ENCODE peak calls at places on chromosome 6, in eight cellular contexts. One of them, this sample, is unnamed.

GRCh38 chr6:54632984-54633565 is 213.5 kb upstream of the FAM83B start:
- DNase-seq in AG20443: no peak
- DNase-seq in WTC11: no peak
- DNase-seq in KG1: no peak
- DNase-seq in Right ventricle myocardium superior: no peak
- DNase-seq in naive thymus-derived CD8-positive, alpha-beta T cell: no peak
- DNase-seq in stimulated activated CD8-positive, alpha-beta memory T cell treated with anti-CD3 and anti-CD28 coated beads, Interleukin-12 subunit alpha, Interleukin-12 subunit beta, amount 100 ng/mL, for 4 hours: no peak
- DNase-seq in tibial artery: no peak
- DNase-seq in this sample: no peak

GRCh38 chr6:16511048-16511660 is 250.1 kb downstream of the ATXN1 start:
- DNase-seq in AG20443: peak
- DNase-seq in WTC11: no peak
- DNase-seq in KG1: no peak
- DNase-seq in Right ventricle myocardium superior: no peak
- DNase-seq in naive thymus-derived CD8-positive, alpha-beta T cell: no peak
- DNase-seq in stimulated activated CD8-positive, alpha-beta memory T cell treated with anti-CD3 and anti-CD28 coated beads, Interleukin-12 subunit alpha, Interleukin-12 subunit beta, amount 100 ng/mL, for 4 hours: no peak
- DNase-seq in tibial artery: no peak
- DNase-seq in this sample: no peak

GRCh38 chr6:3592371-3592941 is 135.6 kb upstream of the SLC22A23 start:
- DNase-seq in AG20443: peak
- DNase-seq in WTC11: no peak
- DNase-seq in KG1: no peak
- DNase-seq in Right ventricle myocardium superior: no peak
- DNase-seq in naive thymus-derived CD8-positive, alpha-beta T cell: no peak
- DNase-seq in stimulated activated CD8-positive, alpha-beta memory T cell treated with anti-CD3 and anti-CD28 coated beads, Interleukin-12 subunit alpha, Interleukin-12 subunit beta, amount 100 ng/mL, for 4 hours: no peak
- DNase-seq in tibial artery: no peak
- DNase-seq in this sample: no peak

GRCh38 chr6:26157150-26157837 is 70.1 kb downstream of the HFE start:
- DNase-seq in AG20443: peak
- DNase-seq in WTC11: peak
- DNase-seq in KG1: peak
- DNase-seq in Right ventricle myocardium superior: peak
- DNase-seq in naive thymus-derived CD8-positive, alpha-beta T cell: peak
- DNase-seq in stimulated activated CD8-positive, alpha-beta memory T cell treated with anti-CD3 and anti-CD28 coated beads, Interleukin-12 subunit alpha, Interleukin-12 subunit beta, amount 100 ng/mL, for 4 hours: peak
- DNase-seq in tibial artery: peak
- DNase-seq in this sample: peak

GRCh38 chr6:17485181-17485580 is 91.8 kb downstream of the CAP2 start:
- DNase-seq in AG20443: no peak
- DNase-seq in WTC11: no peak
- DNase-seq in KG1: no peak
- DNase-seq in Right ventricle myocardium superior: no peak
- DNase-seq in naive thymus-derived CD8-positive, alpha-beta T cell: no peak
- DNase-seq in stimulated activated CD8-positive, alpha-beta memory T cell treated with anti-CD3 and anti-CD28 coated beads, Interleukin-12 subunit alpha, Interleukin-12 subunit beta, amount 100 ng/mL, for 4 hours: no peak
- DNase-seq in tibial artery: no peak
- DNase-seq in this sample: no peak

GRCh38 chr6:116280161-116280959 is 630 bp upstream of the TSPYL1 start:
- DNase-seq in AG20443: no peak
- DNase-seq in WTC11: no peak
- DNase-seq in KG1: peak
- DNase-seq in Right ventricle myocardium superior: no peak
- DNase-seq in naive thymus-derived CD8-positive, alpha-beta T cell: no peak
- DNase-seq in stimulated activated CD8-positive, alpha-beta memory T cell treated with anti-CD3 and anti-CD28 coated beads, Interleukin-12 subunit alpha, Interleukin-12 subunit beta, amount 100 ng/mL, for 4 hours: no peak
- DNase-seq in tibial artery: no peak
- DNase-seq in this sample: no peak

GRCh38 chr6:582370-582769 is 74.5 kb downstream of the HUS1B start:
- DNase-seq in AG20443: no peak
- DNase-seq in WTC11: peak
- DNase-seq in KG1: no peak
- DNase-seq in Right ventricle myocardium superior: no peak
- DNase-seq in naive thymus-derived CD8-positive, alpha-beta T cell: no peak
- DNase-seq in stimulated activated CD8-positive, alpha-beta memory T cell treated with anti-CD3 and anti-CD28 coated beads, Interleukin-12 subunit alpha, Interleukin-12 subunit beta, amount 100 ng/mL, for 4 hours: no peak
- DNase-seq in tibial artery: no peak
- DNase-seq in this sample: no peak

GRCh38 chr6:170449231-170449630 is 103.9 kb downstream of the PSMB1 start:
- DNase-seq in AG20443: no peak
- DNase-seq in WTC11: no peak
- DNase-seq in KG1: no peak
- DNase-seq in Right ventricle myocardium superior: no peak
- DNase-seq in naive thymus-derived CD8-positive, alpha-beta T cell: no peak
- DNase-seq in stimulated activated CD8-positive, alpha-beta memory T cell treated with anti-CD3 and anti-CD28 coated beads, Interleukin-12 subunit alpha, Interleukin-12 subunit beta, amount 100 ng/mL, for 4 hours: no peak
- DNase-seq in tibial artery: no peak
- DNase-seq in this sample: no peak

GRCh38 chr6:35238843-35239289 is 20.7 kb upstream of the ZNF76 start:
- DNase-seq in AG20443: no peak
- DNase-seq in WTC11: peak
- DNase-seq in KG1: no peak
- DNase-seq in Right ventricle myocardium superior: peak
- DNase-seq in naive thymus-derived CD8-positive, alpha-beta T cell: no peak
- DNase-seq in stimulated activated CD8-positive, alpha-beta memory T cell treated with anti-CD3 and anti-CD28 coated beads, Interleukin-12 subunit alpha, Interleukin-12 subunit beta, amount 100 ng/mL, for 4 hours: no peak
- DNase-seq in tibial artery: peak
- DNase-seq in this sample: peak

GRCh38 chr6:170552765-170553685 is at the start of gene PSMB1:
- DNase-seq in AG20443: peak
- DNase-seq in WTC11: peak
- DNase-seq in KG1: peak
- DNase-seq in Right ventricle myocardium superior: peak
- DNase-seq in naive thymus-derived CD8-positive, alpha-beta T cell: peak
- DNase-seq in stimulated activated CD8-positive, alpha-beta memory T cell treated with anti-CD3 and anti-CD28 coated beads, Interleukin-12 subunit alpha, Interleukin-12 subunit beta, amount 100 ng/mL, for 4 hours: peak
- DNase-seq in tibial artery: peak
- DNase-seq in this sample: peak

GRCh38 chr6:34150766-34151165 is 4.9 kb upstream of the GRM4 start:
- DNase-seq in AG20443: no peak
- DNase-seq in WTC11: peak
- DNase-seq in KG1: no peak
- DNase-seq in Right ventricle myocardium superior: no peak
- DNase-seq in naive thymus-derived CD8-positive, alpha-beta T cell: no peak
- DNase-seq in stimulated activated CD8-positive, alpha-beta memory T cell treated with anti-CD3 and anti-CD28 coated beads, Interleukin-12 subunit alpha, Interleukin-12 subunit beta, amount 100 ng/mL, for 4 hours: no peak
- DNase-seq in tibial artery: no peak
- DNase-seq in this sample: peak

GRCh38 chr6:11971154-11971553 is 41.0 kb upstream of the HIVEP1 start:
- DNase-seq in AG20443: peak
- DNase-seq in WTC11: no peak
- DNase-seq in KG1: no peak
- DNase-seq in Right ventricle myocardium superior: no peak
- DNase-seq in naive thymus-derived CD8-positive, alpha-beta T cell: no peak
- DNase-seq in stimulated activated CD8-positive, alpha-beta memory T cell treated with anti-CD3 and anti-CD28 coated beads, Interleukin-12 subunit alpha, Interleukin-12 subunit beta, amount 100 ng/mL, for 4 hours: no peak
- DNase-seq in tibial artery: no peak
- DNase-seq in this sample: no peak

GRCh38 chr6:10520468-10520867 is 683 bp upstream of the GCNT2 start:
- DNase-seq in AG20443: no peak
- DNase-seq in WTC11: no peak
- DNase-seq in KG1: peak
- DNase-seq in Right ventricle myocardium superior: no peak
- DNase-seq in naive thymus-derived CD8-positive, alpha-beta T cell: no peak
- DNase-seq in stimulated activated CD8-positive, alpha-beta memory T cell treated with anti-CD3 and anti-CD28 coated beads, Interleukin-12 subunit alpha, Interleukin-12 subunit beta, amount 100 ng/mL, for 4 hours: no peak
- DNase-seq in tibial artery: no peak
- DNase-seq in this sample: no peak

GRCh38 chr6:136947037-136947436 is 24.9 kb downstream of the SLC35D3 start:
- DNase-seq in AG20443: no peak
- DNase-seq in WTC11: no peak
- DNase-seq in KG1: no peak
- DNase-seq in Right ventricle myocardium superior: no peak
- DNase-seq in naive thymus-derived CD8-positive, alpha-beta T cell: no peak
- DNase-seq in stimulated activated CD8-positive, alpha-beta memory T cell treated with anti-CD3 and anti-CD28 coated beads, Interleukin-12 subunit alpha, Interleukin-12 subunit beta, amount 100 ng/mL, for 4 hours: no peak
- DNase-seq in tibial artery: no peak
- DNase-seq in this sample: no peak

GRCh38 chr6:44918893-44919292 is 409.2 kb upstream of the RUNX2 start:
- DNase-seq in AG20443: no peak
- DNase-seq in WTC11: no peak
- DNase-seq in KG1: no peak
- DNase-seq in Right ventricle myocardium superior: no peak
- DNase-seq in naive thymus-derived CD8-positive, alpha-beta T cell: no peak
- DNase-seq in stimulated activated CD8-positive, alpha-beta memory T cell treated with anti-CD3 and anti-CD28 coated beads, Interleukin-12 subunit alpha, Interleukin-12 subunit beta, amount 100 ng/mL, for 4 hours: no peak
- DNase-seq in tibial artery: no peak
- DNase-seq in this sample: no peak

GRCh38 chr6:158817298-158818007 is 1.7 kb downstream of the EZR start:
- DNase-seq in AG20443: no peak
- DNase-seq in WTC11: peak
- DNase-seq in KG1: peak
- DNase-seq in Right ventricle myocardium superior: peak
- DNase-seq in naive thymus-derived CD8-positive, alpha-beta T cell: no peak
- DNase-seq in stimulated activated CD8-positive, alpha-beta memory T cell treated with anti-CD3 and anti-CD28 coated beads, Interleukin-12 subunit alpha, Interleukin-12 subunit beta, amount 100 ng/mL, for 4 hours: no peak
- DNase-seq in tibial artery: peak
- DNase-seq in this sample: no peak

GRCh38 chr6:13485923-13486557 is 1.4 kb downstream of the GFOD1 start:
- DNase-seq in AG20443: peak
- DNase-seq in WTC11: peak
- DNase-seq in KG1: no peak
- DNase-seq in Right ventricle myocardium superior: peak
- DNase-seq in naive thymus-derived CD8-positive, alpha-beta T cell: no peak
- DNase-seq in stimulated activated CD8-positive, alpha-beta memory T cell treated with anti-CD3 and anti-CD28 coated beads, Interleukin-12 subunit alpha, Interleukin-12 subunit beta, amount 100 ng/mL, for 4 hours: peak
- DNase-seq in tibial artery: peak
- DNase-seq in this sample: peak

GRCh38 chr6:36608788-36609563 is 14.8 kb downstream of the SRSF3 start:
- DNase-seq in AG20443: no peak
- DNase-seq in WTC11: peak
- DNase-seq in KG1: no peak
- DNase-seq in Right ventricle myocardium superior: no peak
- DNase-seq in naive thymus-derived CD8-positive, alpha-beta T cell: no peak
- DNase-seq in stimulated activated CD8-positive, alpha-beta memory T cell treated with anti-CD3 and anti-CD28 coated beads, Interleukin-12 subunit alpha, Interleukin-12 subunit beta, amount 100 ng/mL, for 4 hours: no peak
- DNase-seq in tibial artery: no peak
- DNase-seq in this sample: no peak

GRCh38 chr6:71478834-71479541 is 190.4 kb downstream of the OGFRL1 start:
- DNase-seq in AG20443: peak
- DNase-seq in WTC11: no peak
- DNase-seq in KG1: no peak
- DNase-seq in Right ventricle myocardium superior: no peak
- DNase-seq in naive thymus-derived CD8-positive, alpha-beta T cell: no peak
- DNase-seq in stimulated activated CD8-positive, alpha-beta memory T cell treated with anti-CD3 and anti-CD28 coated beads, Interleukin-12 subunit alpha, Interleukin-12 subunit beta, amount 100 ng/mL, for 4 hours: no peak
- DNase-seq in tibial artery: no peak
- DNase-seq in this sample: no peak

GRCh38 chr6:30963641-30964040 is 19.9 kb upstream of the MUC21 start:
- DNase-seq in AG20443: no peak
- DNase-seq in WTC11: no peak
- DNase-seq in KG1: no peak
- DNase-seq in Right ventricle myocardium superior: no peak
- DNase-seq in naive thymus-derived CD8-positive, alpha-beta T cell: no peak
- DNase-seq in stimulated activated CD8-positive, alpha-beta memory T cell treated with anti-CD3 and anti-CD28 coated beads, Interleukin-12 subunit alpha, Interleukin-12 subunit beta, amount 100 ng/mL, for 4 hours: no peak
- DNase-seq in tibial artery: no peak
- DNase-seq in this sample: no peak

GRCh38 chr6:37495199-37495913 is 4.3 kb downstream of the CCDC167 start:
- DNase-seq in AG20443: no peak
- DNase-seq in WTC11: no peak
- DNase-seq in KG1: no peak
- DNase-seq in Right ventricle myocardium superior: no peak
- DNase-seq in naive thymus-derived CD8-positive, alpha-beta T cell: no peak
- DNase-seq in stimulated activated CD8-positive, alpha-beta memory T cell treated with anti-CD3 and anti-CD28 coated beads, Interleukin-12 subunit alpha, Interleukin-12 subunit beta, amount 100 ng/mL, for 4 hours: no peak
- DNase-seq in tibial artery: no peak
- DNase-seq in this sample: no peak

GRCh38 chr6:16564430-16564829 is 196.8 kb downstream of the ATXN1 start:
- DNase-seq in AG20443: no peak
- DNase-seq in WTC11: no peak
- DNase-seq in KG1: no peak
- DNase-seq in Right ventricle myocardium superior: no peak
- DNase-seq in naive thymus-derived CD8-positive, alpha-beta T cell: no peak
- DNase-seq in stimulated activated CD8-positive, alpha-beta memory T cell treated with anti-CD3 and anti-CD28 coated beads, Interleukin-12 subunit alpha, Interleukin-12 subunit beta, amount 100 ng/mL, for 4 hours: no peak
- DNase-seq in tibial artery: no peak
- DNase-seq in this sample: no peak

GRCh38 chr6:158184598-158184997 is 16.4 kb downstream of the GTF2H5 start:
- DNase-seq in AG20443: no peak
- DNase-seq in WTC11: no peak
- DNase-seq in KG1: no peak
- DNase-seq in Right ventricle myocardium superior: no peak
- DNase-seq in naive thymus-derived CD8-positive, alpha-beta T cell: no peak
- DNase-seq in stimulated activated CD8-positive, alpha-beta memory T cell treated with anti-CD3 and anti-CD28 coated beads, Interleukin-12 subunit alpha, Interleukin-12 subunit beta, amount 100 ng/mL, for 4 hours: no peak
- DNase-seq in tibial artery: no peak
- DNase-seq in this sample: no peak

GRCh38 chr6:155274106-155274505 is 10.3 kb downstream of the CLDN20 start:
- DNase-seq in AG20443: no peak
- DNase-seq in WTC11: no peak
- DNase-seq in KG1: no peak
- DNase-seq in Right ventricle myocardium superior: no peak
- DNase-seq in naive thymus-derived CD8-positive, alpha-beta T cell: no peak
- DNase-seq in stimulated activated CD8-positive, alpha-beta memory T cell treated with anti-CD3 and anti-CD28 coated beads, Interleukin-12 subunit alpha, Interleukin-12 subunit beta, amount 100 ng/mL, for 4 hours: no peak
- DNase-seq in tibial artery: no peak
- DNase-seq in this sample: no peak

GRCh38 chr6:93586316-93586715 is 167.0 kb upstream of the EPHA7 start:
- DNase-seq in AG20443: no peak
- DNase-seq in WTC11: no peak
- DNase-seq in KG1: no peak
- DNase-seq in Right ventricle myocardium superior: no peak
- DNase-seq in naive thymus-derived CD8-positive, alpha-beta T cell: no peak
- DNase-seq in stimulated activated CD8-positive, alpha-beta memory T cell treated with anti-CD3 and anti-CD28 coated beads, Interleukin-12 subunit alpha, Interleukin-12 subunit beta, amount 100 ng/mL, for 4 hours: no peak
- DNase-seq in tibial artery: no peak
- DNase-seq in this sample: no peak

GRCh38 chr6:3523288-3523670 is 66.4 kb upstream of the SLC22A23 start:
- DNase-seq in AG20443: no peak
- DNase-seq in WTC11: no peak
- DNase-seq in KG1: no peak
- DNase-seq in Right ventricle myocardium superior: no peak
- DNase-seq in naive thymus-derived CD8-positive, alpha-beta T cell: no peak
- DNase-seq in stimulated activated CD8-positive, alpha-beta memory T cell treated with anti-CD3 and anti-CD28 coated beads, Interleukin-12 subunit alpha, Interleukin-12 subunit beta, amount 100 ng/mL, for 4 hours: no peak
- DNase-seq in tibial artery: no peak
- DNase-seq in this sample: no peak

GRCh38 chr6:169048806-169049205 is 204.8 kb downstream of the THBS2 start:
- DNase-seq in AG20443: no peak
- DNase-seq in WTC11: no peak
- DNase-seq in KG1: no peak
- DNase-seq in Right ventricle myocardium superior: no peak
- DNase-seq in naive thymus-derived CD8-positive, alpha-beta T cell: no peak
- DNase-seq in stimulated activated CD8-positive, alpha-beta memory T cell treated with anti-CD3 and anti-CD28 coated beads, Interleukin-12 subunit alpha, Interleukin-12 subunit beta, amount 100 ng/mL, for 4 hours: no peak
- DNase-seq in tibial artery: no peak
- DNase-seq in this sample: no peak

GRCh38 chr6:113809818-113810217 is 47.3 kb upstream of the MARCKS start:
- DNase-seq in AG20443: no peak
- DNase-seq in WTC11: no peak
- DNase-seq in KG1: peak
- DNase-seq in Right ventricle myocardium superior: no peak
- DNase-seq in naive thymus-derived CD8-positive, alpha-beta T cell: no peak
- DNase-seq in stimulated activated CD8-positive, alpha-beta memory T cell treated with anti-CD3 and anti-CD28 coated beads, Interleukin-12 subunit alpha, Interleukin-12 subunit beta, amount 100 ng/mL, for 4 hours: no peak
- DNase-seq in tibial artery: no peak
- DNase-seq in this sample: no peak

GRCh38 chr6:19921821-19922220 is 84.7 kb downstream of the ID4 start:
- DNase-seq in AG20443: no peak
- DNase-seq in WTC11: no peak
- DNase-seq in KG1: no peak
- DNase-seq in Right ventricle myocardium superior: no peak
- DNase-seq in naive thymus-derived CD8-positive, alpha-beta T cell: no peak
- DNase-seq in stimulated activated CD8-positive, alpha-beta memory T cell treated with anti-CD3 and anti-CD28 coated beads, Interleukin-12 subunit alpha, Interleukin-12 subunit beta, amount 100 ng/mL, for 4 hours: no peak
- DNase-seq in tibial artery: no peak
- DNase-seq in this sample: no peak

This sample was measured in ascending aorta.